ENCODE peak calls at places on chromosomes 16 and 17, in ten cellular contexts. One of them, this sample, is unnamed.

GRCh38 chr17:59800530-59800942 is 92.2 kb downstream of the TUBD1 start:
- DNase-seq in transverse colon: no peak
- DNase-seq in globus pallidus: no peak
- DNase-seq in lung microvascular endothelial cell: peak
- DNase-seq in activated CD4-positive, alpha-beta T cell treated with anti-CD3 and anti-CD28 coated beads, Interleukin-2, amount 50 U/mL, for 24 hours: no peak
- DNase-seq in endodermal cell: no peak
- DNase-seq in SK-MEL-5: peak
- DNase-seq in NCI-H146: no peak
- DNase-seq in fibroblast of mammary gland: peak
- DNase-seq in AG10803: peak
- DNase-seq in this sample: no peak

GRCh38 chr17:48594412-48595106 is 980 bp upstream of the HOXB5 start:
- DNase-seq in activated CD4-positive, alpha-beta T cell treated with anti-CD3 and anti-CD28 coated beads, Interleukin-2, amount 50 U/mL, for 24 hours: no peak
- DNase-seq in lung microvascular endothelial cell: no peak
- DNase-seq in NCI-H146: no peak
- DNase-seq in transverse colon: no peak
- DNase-seq in AG10803: no peak
- DNase-seq in SK-MEL-5: no peak
- DNase-seq in endodermal cell: peak
- DNase-seq in fibroblast of mammary gland: no peak
- DNase-seq in globus pallidus: no peak
- DNase-seq in this sample: no peak

GRCh38 chr17:7838291-7839075 is 4.5 kb downstream of the KDM6B start:
- DNase-seq in activated CD4-positive, alpha-beta T cell treated with anti-CD3 and anti-CD28 coated beads, Interleukin-2, amount 50 U/mL, for 24 hours: no peak
- DNase-seq in fibroblast of mammary gland: peak
- DNase-seq in SK-MEL-5: peak
- DNase-seq in globus pallidus: peak
- DNase-seq in AG10803: peak
- DNase-seq in transverse colon: peak
- DNase-seq in lung microvascular endothelial cell: peak
- DNase-seq in NCI-H146: peak
- DNase-seq in endodermal cell: peak
- DNase-seq in this sample: no peak

GRCh38 chr16:71373073-71373472 is 14.6 kb downstream of the CALB2 start:
- DNase-seq in AG10803: peak
- DNase-seq in fibroblast of mammary gland: peak
- DNase-seq in globus pallidus: no peak
- DNase-seq in endodermal cell: no peak
- DNase-seq in lung microvascular endothelial cell: no peak
- DNase-seq in transverse colon: no peak
- DNase-seq in SK-MEL-5: no peak
- DNase-seq in NCI-H146: no peak
- DNase-seq in activated CD4-positive, alpha-beta T cell treated with anti-CD3 and anti-CD28 coated beads, Interleukin-2, amount 50 U/mL, for 24 hours: no peak
- DNase-seq in this sample: no peak

GRCh38 chr16:47143329-47143676 is 442 bp downstream of the NETO2 start:
- DNase-seq in activated CD4-positive, alpha-beta T cell treated with anti-CD3 and anti-CD28 coated beads, Interleukin-2, amount 50 U/mL, for 24 hours: peak
- DNase-seq in fibroblast of mammary gland: peak
- DNase-seq in AG10803: peak
- DNase-seq in globus pallidus: peak
- DNase-seq in NCI-H146: peak
- DNase-seq in endodermal cell: peak
- DNase-seq in lung microvascular endothelial cell: peak
- DNase-seq in transverse colon: peak
- DNase-seq in SK-MEL-5: peak
- DNase-seq in this sample: peak

GRCh38 chr17:43356999-43357398 is 41.8 kb upstream of the ARL4D start:
- DNase-seq in fibroblast of mammary gland: peak
- DNase-seq in lung microvascular endothelial cell: peak
- DNase-seq in activated CD4-positive, alpha-beta T cell treated with anti-CD3 and anti-CD28 coated beads, Interleukin-2, amount 50 U/mL, for 24 hours: no peak
- DNase-seq in globus pallidus: no peak
- DNase-seq in endodermal cell: no peak
- DNase-seq in SK-MEL-5: no peak
- DNase-seq in NCI-H146: no peak
- DNase-seq in transverse colon: no peak
- DNase-seq in AG10803: peak
- DNase-seq in this sample: no peak

GRCh38 chr17:16027708-16028584 is 28.3 kb downstream of the TTC19 start:
- DNase-seq in activated CD4-positive, alpha-beta T cell treated with anti-CD3 and anti-CD28 coated beads, Interleukin-2, amount 50 U/mL, for 24 hours: peak
- DNase-seq in endodermal cell: no peak
- DNase-seq in fibroblast of mammary gland: peak
- DNase-seq in NCI-H146: no peak
- DNase-seq in transverse colon: no peak
- DNase-seq in globus pallidus: no peak
- DNase-seq in AG10803: peak
- DNase-seq in SK-MEL-5: peak
- DNase-seq in lung microvascular endothelial cell: peak
- DNase-seq in this sample: no peak

GRCh38 chr16:27625050-27625697 is 75.2 kb downstream of the KATNIP start:
- DNase-seq in transverse colon: peak
- DNase-seq in globus pallidus: no peak
- DNase-seq in lung microvascular endothelial cell: peak
- DNase-seq in NCI-H146: no peak
- DNase-seq in activated CD4-positive, alpha-beta T cell treated with anti-CD3 and anti-CD28 coated beads, Interleukin-2, amount 50 U/mL, for 24 hours: no peak
- DNase-seq in SK-MEL-5: no peak
- DNase-seq in fibroblast of mammary gland: no peak
- DNase-seq in endodermal cell: no peak
- DNase-seq in AG10803: peak
- DNase-seq in this sample: no peak

GRCh38 chr17:73820686-73821448 is 176.6 kb upstream of the SDK2 start:
- DNase-seq in lung microvascular endothelial cell: no peak
- DNase-seq in transverse colon: peak
- DNase-seq in AG10803: peak
- DNase-seq in endodermal cell: peak
- DNase-seq in SK-MEL-5: peak
- DNase-seq in globus pallidus: no peak
- DNase-seq in activated CD4-positive, alpha-beta T cell treated with anti-CD3 and anti-CD28 coated beads, Interleukin-2, amount 50 U/mL, for 24 hours: no peak
- DNase-seq in fibroblast of mammary gland: peak
- DNase-seq in NCI-H146: peak
- DNase-seq in this sample: peak

GRCh38 chr17:32822996-32823395 is 53.9 kb downstream of the MYO1D start:
- DNase-seq in endodermal cell: no peak
- DNase-seq in transverse colon: no peak
- DNase-seq in fibroblast of mammary gland: peak
- DNase-seq in lung microvascular endothelial cell: no peak
- DNase-seq in AG10803: no peak
- DNase-seq in NCI-H146: no peak
- DNase-seq in SK-MEL-5: peak
- DNase-seq in activated CD4-positive, alpha-beta T cell treated with anti-CD3 and anti-CD28 coated beads, Interleukin-2, amount 50 U/mL, for 24 hours: no peak
- DNase-seq in globus pallidus: no peak
- DNase-seq in this sample: no peak

GRCh38 chr17:1055751-1056645 is 59.1 kb downstream of the TIMM22 start:
- DNase-seq in endodermal cell: peak
- DNase-seq in NCI-H146: peak
- DNase-seq in activated CD4-positive, alpha-beta T cell treated with anti-CD3 and anti-CD28 coated beads, Interleukin-2, amount 50 U/mL, for 24 hours: peak
- DNase-seq in transverse colon: peak
- DNase-seq in SK-MEL-5: peak
- DNase-seq in globus pallidus: peak
- DNase-seq in lung microvascular endothelial cell: peak
- DNase-seq in fibroblast of mammary gland: peak
- DNase-seq in AG10803: peak
- DNase-seq in this sample: peak

GRCh38 chr17:21239680-21240374 is 13.4 kb downstream of the NATD1 start:
- DNase-seq in AG10803: peak
- DNase-seq in SK-MEL-5: peak
- DNase-seq in endodermal cell: peak
- DNase-seq in activated CD4-positive, alpha-beta T cell treated with anti-CD3 and anti-CD28 coated beads, Interleukin-2, amount 50 U/mL, for 24 hours: no peak
- DNase-seq in lung microvascular endothelial cell: peak
- DNase-seq in transverse colon: no peak
- DNase-seq in fibroblast of mammary gland: peak
- DNase-seq in NCI-H146: peak
- DNase-seq in globus pallidus: no peak
- DNase-seq in this sample: no peak

GRCh38 chr16:67279296-67280089 is at the start of gene PLEKHG4:
- DNase-seq in AG10803: peak
- DNase-seq in fibroblast of mammary gland: peak
- DNase-seq in endodermal cell: peak
- DNase-seq in NCI-H146: peak
- DNase-seq in activated CD4-positive, alpha-beta T cell treated with anti-CD3 and anti-CD28 coated beads, Interleukin-2, amount 50 U/mL, for 24 hours: peak
- DNase-seq in SK-MEL-5: peak
- DNase-seq in globus pallidus: peak
- DNase-seq in transverse colon: peak
- DNase-seq in lung microvascular endothelial cell: peak
- DNase-seq in this sample: peak

GRCh38 chr16:16062023-16062932 is 112.9 kb downstream of the ABCC1 start:
- DNase-seq in activated CD4-positive, alpha-beta T cell treated with anti-CD3 and anti-CD28 coated beads, Interleukin-2, amount 50 U/mL, for 24 hours: no peak
- DNase-seq in lung microvascular endothelial cell: peak
- DNase-seq in AG10803: peak
- DNase-seq in SK-MEL-5: peak
- DNase-seq in fibroblast of mammary gland: no peak
- DNase-seq in transverse colon: peak
- DNase-seq in NCI-H146: no peak
- DNase-seq in globus pallidus: no peak
- DNase-seq in endodermal cell: peak
- DNase-seq in this sample: no peak

GRCh38 chr16:88515405-88515804 is 54.8 kb upstream of the ZC3H18 start:
- DNase-seq in NCI-H146: no peak
- DNase-seq in AG10803: no peak
- DNase-seq in transverse colon: no peak
- DNase-seq in activated CD4-positive, alpha-beta T cell treated with anti-CD3 and anti-CD28 coated beads, Interleukin-2, amount 50 U/mL, for 24 hours: no peak
- DNase-seq in globus pallidus: no peak
- DNase-seq in SK-MEL-5: no peak
- DNase-seq in lung microvascular endothelial cell: no peak
- DNase-seq in fibroblast of mammary gland: no peak
- DNase-seq in endodermal cell: no peak
- DNase-seq in this sample: no peak

GRCh38 chr16:86222965-86223551 is 287.3 kb upstream of the FOXF1 start:
- DNase-seq in activated CD4-positive, alpha-beta T cell treated with anti-CD3 and anti-CD28 coated beads, Interleukin-2, amount 50 U/mL, for 24 hours: no peak
- DNase-seq in lung microvascular endothelial cell: peak
- DNase-seq in SK-MEL-5: no peak
- DNase-seq in transverse colon: no peak
- DNase-seq in AG10803: peak
- DNase-seq in fibroblast of mammary gland: peak
- DNase-seq in globus pallidus: no peak
- DNase-seq in NCI-H146: no peak
- DNase-seq in endodermal cell: no peak
- DNase-seq in this sample: no peak

GRCh38 chr16:68377667-68378420 is 67.0 kb downstream of the PRMT7 start:
- DNase-seq in globus pallidus: no peak
- DNase-seq in transverse colon: no peak
- DNase-seq in SK-MEL-5: no peak
- DNase-seq in lung microvascular endothelial cell: peak
- DNase-seq in fibroblast of mammary gland: no peak
- DNase-seq in endodermal cell: no peak
- DNase-seq in NCI-H146: no peak
- DNase-seq in activated CD4-positive, alpha-beta T cell treated with anti-CD3 and anti-CD28 coated beads, Interleukin-2, amount 50 U/mL, for 24 hours: no peak
- DNase-seq in AG10803: no peak
- DNase-seq in this sample: peak

GRCh38 chr16:49632111-49632797 is 223.7 kb downstream of the ZNF423 start:
- DNase-seq in transverse colon: no peak
- DNase-seq in endodermal cell: peak
- DNase-seq in SK-MEL-5: no peak
- DNase-seq in activated CD4-positive, alpha-beta T cell treated with anti-CD3 and anti-CD28 coated beads, Interleukin-2, amount 50 U/mL, for 24 hours: no peak
- DNase-seq in fibroblast of mammary gland: no peak
- DNase-seq in lung microvascular endothelial cell: no peak
- DNase-seq in AG10803: no peak
- DNase-seq in globus pallidus: no peak
- DNase-seq in NCI-H146: no peak
- DNase-seq in this sample: no peak

GRCh38 chr16:57604177-57604576 is 24.3 kb upstream of the ADGRG1 start:
- DNase-seq in fibroblast of mammary gland: no peak
- DNase-seq in lung microvascular endothelial cell: no peak
- DNase-seq in NCI-H146: no peak
- DNase-seq in endodermal cell: peak
- DNase-seq in transverse colon: no peak
- DNase-seq in globus pallidus: no peak
- DNase-seq in activated CD4-positive, alpha-beta T cell treated with anti-CD3 and anti-CD28 coated beads, Interleukin-2, amount 50 U/mL, for 24 hours: no peak
- DNase-seq in SK-MEL-5: no peak
- DNase-seq in AG10803: no peak
- DNase-seq in this sample: no peak

GRCh38 chr16:23334421-23334853 is 32.3 kb downstream of the SCNN1B start:
- DNase-seq in globus pallidus: no peak
- DNase-seq in activated CD4-positive, alpha-beta T cell treated with anti-CD3 and anti-CD28 coated beads, Interleukin-2, amount 50 U/mL, for 24 hours: no peak
- DNase-seq in transverse colon: no peak
- DNase-seq in AG10803: no peak
- DNase-seq in SK-MEL-5: no peak
- DNase-seq in lung microvascular endothelial cell: no peak
- DNase-seq in NCI-H146: peak
- DNase-seq in endodermal cell: no peak
- DNase-seq in fibroblast of mammary gland: no peak
- DNase-seq in this sample: no peak

GRCh38 chr17:34823023-34823422 is 138.2 kb downstream of the CCT6B start:
- DNase-seq in AG10803: no peak
- DNase-seq in endodermal cell: no peak
- DNase-seq in globus pallidus: no peak
- DNase-seq in lung microvascular endothelial cell: no peak
- DNase-seq in transverse colon: no peak
- DNase-seq in SK-MEL-5: no peak
- DNase-seq in activated CD4-positive, alpha-beta T cell treated with anti-CD3 and anti-CD28 coated beads, Interleukin-2, amount 50 U/mL, for 24 hours: no peak
- DNase-seq in fibroblast of mammary gland: no peak
- DNase-seq in NCI-H146: no peak
- DNase-seq in this sample: no peak

GRCh38 chr17:82213251-82214011 is 789 bp upstream of the CCDC57 start:
- DNase-seq in endodermal cell: peak
- DNase-seq in activated CD4-positive, alpha-beta T cell treated with anti-CD3 and anti-CD28 coated beads, Interleukin-2, amount 50 U/mL, for 24 hours: no peak
- DNase-seq in lung microvascular endothelial cell: peak
- DNase-seq in transverse colon: peak
- DNase-seq in NCI-H146: peak
- DNase-seq in SK-MEL-5: peak
- DNase-seq in AG10803: peak
- DNase-seq in fibroblast of mammary gland: peak
- DNase-seq in globus pallidus: no peak
- DNase-seq in this sample: peak

GRCh38 chr16:66382171-66382965 is 15.9 kb downstream of the CDH5 start:
- DNase-seq in NCI-H146: no peak
- DNase-seq in SK-MEL-5: no peak
- DNase-seq in AG10803: peak
- DNase-seq in endodermal cell: peak
- DNase-seq in transverse colon: no peak
- DNase-seq in fibroblast of mammary gland: peak
- DNase-seq in lung microvascular endothelial cell: peak
- DNase-seq in activated CD4-positive, alpha-beta T cell treated with anti-CD3 and anti-CD28 coated beads, Interleukin-2, amount 50 U/mL, for 24 hours: no peak
- DNase-seq in globus pallidus: no peak
- DNase-seq in this sample: no peak

GRCh38 chr17:81962499-81963441 is 1.8 kb upstream of the NOTUM start:
- DNase-seq in transverse colon: no peak
- DNase-seq in NCI-H146: no peak
- DNase-seq in activated CD4-positive, alpha-beta T cell treated with anti-CD3 and anti-CD28 coated beads, Interleukin-2, amount 50 U/mL, for 24 hours: no peak
- DNase-seq in endodermal cell: peak
- DNase-seq in lung microvascular endothelial cell: no peak
- DNase-seq in AG10803: no peak
- DNase-seq in SK-MEL-5: peak
- DNase-seq in fibroblast of mammary gland: no peak
- DNase-seq in globus pallidus: no peak
- DNase-seq in this sample: peak

GRCh38 chr17:75517277-75517865 is 1.0 kb downstream of the TSEN54 start:
- DNase-seq in lung microvascular endothelial cell: no peak
- DNase-seq in globus pallidus: no peak
- DNase-seq in fibroblast of mammary gland: no peak
- DNase-seq in activated CD4-positive, alpha-beta T cell treated with anti-CD3 and anti-CD28 coated beads, Interleukin-2, amount 50 U/mL, for 24 hours: no peak
- DNase-seq in transverse colon: peak
- DNase-seq in NCI-H146: peak
- DNase-seq in SK-MEL-5: no peak
- DNase-seq in AG10803: no peak
- DNase-seq in endodermal cell: peak
- DNase-seq in this sample: peak

GRCh38 chr17:76641501-76641900 is 2.1 kb downstream of the ST6GALNAC1 start:
- DNase-seq in transverse colon: no peak
- DNase-seq in NCI-H146: peak
- DNase-seq in SK-MEL-5: no peak
- DNase-seq in AG10803: no peak
- DNase-seq in lung microvascular endothelial cell: no peak
- DNase-seq in globus pallidus: no peak
- DNase-seq in endodermal cell: no peak
- DNase-seq in activated CD4-positive, alpha-beta T cell treated with anti-CD3 and anti-CD28 coated beads, Interleukin-2, amount 50 U/mL, for 24 hours: no peak
- DNase-seq in fibroblast of mammary gland: no peak
- DNase-seq in this sample: peak

GRCh38 chr16:64615647-64616280 is 506.1 kb downstream of the CDH11 start:
- DNase-seq in activated CD4-positive, alpha-beta T cell treated with anti-CD3 and anti-CD28 coated beads, Interleukin-2, amount 50 U/mL, for 24 hours: no peak
- DNase-seq in globus pallidus: peak
- DNase-seq in lung microvascular endothelial cell: no peak
- DNase-seq in AG10803: peak
- DNase-seq in SK-MEL-5: no peak
- DNase-seq in fibroblast of mammary gland: no peak
- DNase-seq in NCI-H146: peak
- DNase-seq in endodermal cell: peak
- DNase-seq in transverse colon: no peak
- DNase-seq in this sample: no peak

GRCh38 chr16:78443780-78444422 is 344.4 kb downstream of the WWOX start:
- DNase-seq in endodermal cell: no peak
- DNase-seq in AG10803: no peak
- DNase-seq in transverse colon: no peak
- DNase-seq in SK-MEL-5: no peak
- DNase-seq in lung microvascular endothelial cell: no peak
- DNase-seq in NCI-H146: no peak
- DNase-seq in fibroblast of mammary gland: peak
- DNase-seq in activated CD4-positive, alpha-beta T cell treated with anti-CD3 and anti-CD28 coated beads, Interleukin-2, amount 50 U/mL, for 24 hours: no peak
- DNase-seq in globus pallidus: no peak
- DNase-seq in this sample: no peak